ENCODE peak calls at places on chromosomes 7 and 10, in nine cellular contexts. U is HepG2, S is spleen, Q is stomach, B is breast epithelium, Y is sigmoid colon, N is suprapubic skin, M is Panc1, E is GM23338. Z is an unnamed sample. For H3K4me1 and H3K36me3, the result is how much of the 10 kb centered on the place peaks cover.

GRCh38 chr7:30654296-30655090 is 27.8 kb downstream of the CRHR2 start:
- DNase-seq in U (no peak), S (peak), Q (peak), B (no peak), Y (peak), N (no peak), M (no peak), E (no peak), Z (no peak)

GRCh38 chr10:56123247-56123646 is 237.8 kb downstream of the ZWINT start:
- DNase-seq in U (no peak), S (no peak), Q (no peak), B (no peak), Y (no peak), N (no peak), M (no peak), E (no peak), Z (no peak)

GRCh38 chr7:23471090-23471859 is 984 bp upstream of the IGF2BP3 start:
- DNase-seq in U (peak), S (peak), Q (no peak), B (no peak), Y (no peak), N (no peak), M (no peak), E (peak), Z (no peak)

GRCh38 chr10:72335394-72336258 is 19.1 kb downstream of the DNAJB12 start:
- DNase-seq in U (no peak), S (peak), Q (peak), B (no peak), Y (peak), N (no peak), M (no peak), E (no peak), Z (no peak)

GRCh38 chr7:7653568-7654187 is 13.1 kb downstream of the UMAD1 start:
- DNase-seq in U (no peak), S (no peak), Q (no peak), B (no peak), Y (no peak), N (no peak), M (no peak), E (peak), Z (no peak)

GRCh38 chr7:37193087-37193774 is 255.4 kb downstream of the ELMO1 start:
- DNase-seq in U (no peak), S (no peak), Q (no peak), B (no peak), Y (no peak), N (no peak), M (no peak), E (no peak), Z (no peak)

GRCh38 chr10:97683556-97684357 is 3.3 kb downstream of the AVPI1 start:
- DNase-seq in U (no peak), S (no peak), Q (peak), B (no peak), Y (peak), N (no peak), M (no peak), E (peak), Z (no peak)

GRCh38 chr7:119256001-119256400 is 1017.0 kb upstream of the KCND2 start:
- DNase-seq in U (no peak), S (no peak), Q (no peak), B (no peak), Y (no peak), N (no peak), M (no peak), E (no peak), Z (no peak)

GRCh38 chr10:6151087-6151977 is 51.4 kb upstream of the PFKFB3 start:
- DNase-seq in U (peak), S (peak), Q (peak), B (no peak), Y (peak), N (no peak), M (no peak), E (peak), Z (peak)

GRCh38 chr7:42292991-42293521 is 56.0 kb upstream of the GLI3 start:
- DNase-seq in U (no peak), S (no peak), Q (peak), B (peak), Y (no peak), N (no peak), M (no peak), E (no peak), Z (peak)

GRCh38 chr7:82810558-82811259 is 352.0 kb downstream of the PCLO start:
- DNase-seq in U (peak), S (no peak), Q (no peak), B (no peak), Y (no peak), N (no peak), M (peak), E (peak), Z (peak)

GRCh38 chr10:34528320-34528719 is 286.8 kb downstream of the PARD3 start:
- DNase-seq in U (peak), S (no peak), Q (no peak), B (no peak), Y (no peak), N (no peak), M (no peak), E (peak), Z (no peak)

GRCh38 chr7:111029141-111029572 is 61.8 kb upstream of the LRRN3 start:
- DNase-seq in U (peak), S (no peak), Q (no peak), B (no peak), Y (no peak), N (no peak), M (no peak), E (no peak), Z (no peak)

GRCh38 chr7:6375346-6376101 is 72.2 kb downstream of the DAGLB start:
- DNase-seq in U (no peak), S (peak), Q (no peak), B (no peak), Y (no peak), N (no peak), M (no peak), E (peak), Z (no peak)

GRCh38 chr7:20831976-20832375 is 45.3 kb upstream of the SP8 start:
- DNase-seq in U (no peak), S (no peak), Q (no peak), B (no peak), Y (no peak), N (no peak), M (no peak), E (peak), Z (no peak)

GRCh38 chr10:119973261-119973660 is 80.7 kb downstream of the SEC23IP start:
- DNase-seq in U (no peak), S (no peak), Q (no peak), B (no peak), Y (no peak), N (no peak), M (no peak), E (peak), Z (no peak)

GRCh38 chr7:50182734-50183133 is 89.7 kb upstream of the ZPBP start:
- DNase-seq in U (no peak), S (no peak), Q (no peak), B (no peak), Y (no peak), N (no peak), M (no peak), E (peak), Z (no peak)

GRCh38 chr10:33428706-33429105 is 94.2 kb upstream of the NRP1 start:
- DNase-seq in U (no peak), S (no peak), Q (no peak), B (no peak), Y (no peak), N (no peak), M (no peak), E (no peak), Z (no peak)

GRCh38 chr10:45418859-45419672 is 45.0 kb downstream of the ALOX5 start:
- DNase-seq in U (peak), S (peak), Q (peak), B (no peak), Y (peak), N (no peak), M (no peak), E (peak), Z (peak)

GRCh38 chr10:4058514-4059029 is 273.6 kb upstream of the KLF6 start:
- DNase-seq in U (no peak), S (no peak), Q (no peak), B (no peak), Y (no peak), N (no peak), M (no peak), E (no peak), Z (peak)

GRCh38 chr10:24480447-24480846 is 243.2 kb downstream of the ARHGAP21 start:
- DNase-seq in U (no peak), S (no peak), Q (no peak), B (no peak), Y (no peak), N (no peak), M (no peak), E (no peak), Z (no peak)

GRCh38 chr7:2526659-2527504 is 7.3 kb downstream of the LFNG start:
- DNase-seq in U (no peak), S (peak), Q (no peak), B (no peak), Y (no peak), N (no peak), M (no peak), E (no peak), Z (no peak)

GRCh38 chr10:113499066-113499465 is 53.8 kb upstream of the HABP2 start:
- DNase-seq in U (no peak), S (no peak), Q (no peak), B (no peak), Y (no peak), N (no peak), M (no peak), E (no peak), Z (peak)

GRCh38 chr7:129572205-129572604 is 39.3 kb upstream of the NRF1 start:
- DNase-seq in U (no peak), S (no peak), Q (no peak), B (no peak), Y (no peak), N (no peak), M (no peak), E (no peak), Z (no peak)

GRCh38 chr7:132428247-132428919 is 147.9 kb downstream of the PLXNA4 start:
- DNase-seq in U (no peak), S (peak), Q (no peak), B (no peak), Y (no peak), N (no peak), M (no peak), E (no peak), Z (no peak)

GRCh38 chr10:105149371-105149871 is 508.3 kb downstream of the SORCS3 start:
- DNase-seq in U (no peak), S (no peak), Q (no peak), B (no peak), Y (no peak), N (no peak), M (no peak), E (no peak), Z (no peak)

GRCh38 chr7:24871765-24872164 is 108.2 kb downstream of the OSBPL3 start:
- DNase-seq in U (no peak), S (no peak), Q (no peak), B (no peak), Y (no peak), N (no peak), M (no peak), E (no peak), Z (no peak)

GRCh38 chr7:75931676-75932075 is 16.7 kb downstream of the POR start:
- DNase-seq in U (no peak), S (no peak), Q (no peak), B (no peak), Y (no peak), N (no peak), M (no peak), E (no peak), Z (no peak)

GRCh38 chr7:5077740-5078139 is 32.1 kb downstream of the RBAK start:
- DNase-seq in U (no peak), S (no peak), Q (no peak), B (no peak), Y (no peak), N (no peak), M (no peak), E (no peak), Z (no peak)

GRCh38 chr10:11581213-11581612 is 30.2 kb downstream of the USP6NL start:
- DNase-seq in U (no peak), S (no peak), Q (no peak), B (no peak), Y (no peak), N (no peak), M (no peak), E (no peak), Z (no peak)

GRCh38 chr7:48154792-48155413 is 16.4 kb upstream of the ABCA13 start:
- DNase-seq in U (peak), S (no peak), Q (no peak), B (no peak), Y (no peak), N (no peak), M (peak), E (peak), Z (no peak)

GRCh38 chr7:116224492-116225098 is 14.3 kb downstream of the TES start:
- DNase-seq in U (no peak), S (no peak), Q (no peak), B (no peak), Y (no peak), N (no peak), M (no peak), E (no peak), Z (no peak)

GRCh38 chr7:116219288-116219687 is 8.9 kb downstream of the TES start:
- DNase-seq in U (no peak), S (no peak), Q (no peak), B (no peak), Y (no peak), N (no peak), M (no peak), E (no peak), Z (no peak)

GRCh38 chr7:116225860-116226259 is 15.5 kb downstream of the TES start:
- DNase-seq in U (no peak), S (no peak), Q (no peak), B (no peak), Y (no peak), N (no peak), M (no peak), E (no peak), Z (no peak)

GRCh38 chr7:116223598-116223997 is 13.3 kb downstream of the TES start:
- DNase-seq in U (no peak), S (no peak), Q (no peak), B (no peak), Y (no peak), N (no peak), M (no peak), E (no peak), Z (no peak)

DNA sequence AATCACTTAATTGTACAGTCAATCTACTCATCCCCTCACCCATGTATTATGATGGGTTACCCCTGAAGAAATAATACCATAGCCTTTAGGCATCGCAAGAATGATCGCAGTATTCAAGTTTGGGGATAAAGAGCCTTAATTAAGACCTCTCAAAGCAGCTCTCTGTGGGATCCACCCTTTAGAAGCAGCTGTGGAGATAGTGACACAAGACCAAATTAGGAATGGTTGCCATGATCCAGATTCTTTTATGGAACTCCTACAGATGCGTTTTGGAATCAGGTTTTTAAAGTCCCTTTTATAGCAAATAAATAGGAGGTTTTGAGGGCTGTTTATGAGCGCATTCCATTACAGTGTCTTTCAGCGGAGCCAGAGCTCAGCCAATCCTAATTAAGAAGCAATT is 12.2 kb downstream of the TES start:
- DNase-seq in U (no peak), S (no peak), Q (no peak), B (no peak), Y (no peak), N (no peak), M (no peak), E (no peak), Z (no peak)
- H3K4me1 ChIP-seq in U (under half), S (half or more), Q (half or more), B (under half), Y (half or more), N (under half), M (half or more), E (under half), Z (under half)

DNA sequence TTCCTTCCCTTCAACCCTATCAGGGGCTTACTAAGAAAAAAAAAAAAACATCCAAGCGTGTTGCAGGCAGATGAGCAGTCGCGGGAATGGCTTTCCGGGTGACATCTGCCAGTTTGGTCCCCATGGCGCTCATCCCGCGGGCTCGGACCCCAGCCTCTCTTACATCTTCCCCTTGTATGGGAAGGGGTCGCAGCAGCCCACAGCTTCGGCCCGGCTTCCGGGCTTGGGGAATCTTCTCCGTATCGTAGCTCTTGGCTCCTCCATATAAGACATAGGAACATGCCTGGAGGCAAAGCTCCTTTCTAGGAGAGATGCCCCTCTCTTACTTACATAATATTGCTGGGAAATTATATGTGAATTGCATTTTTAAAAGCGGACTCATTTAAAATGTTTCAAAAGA is 99.5 kb downstream of the CUX1 start:
- DNase-seq in U (no peak), S (peak), Q (no peak), B (no peak), Y (no peak), N (no peak), M (no peak), E (no peak), Z (no peak)
- TF ChIP-seq POLR2AphosphoS5 in U (no peak), S (no peak), Q (no peak), B (no peak), Y (no peak), N (no peak), M (no peak), E (no peak), Z (no peak)

DNA sequence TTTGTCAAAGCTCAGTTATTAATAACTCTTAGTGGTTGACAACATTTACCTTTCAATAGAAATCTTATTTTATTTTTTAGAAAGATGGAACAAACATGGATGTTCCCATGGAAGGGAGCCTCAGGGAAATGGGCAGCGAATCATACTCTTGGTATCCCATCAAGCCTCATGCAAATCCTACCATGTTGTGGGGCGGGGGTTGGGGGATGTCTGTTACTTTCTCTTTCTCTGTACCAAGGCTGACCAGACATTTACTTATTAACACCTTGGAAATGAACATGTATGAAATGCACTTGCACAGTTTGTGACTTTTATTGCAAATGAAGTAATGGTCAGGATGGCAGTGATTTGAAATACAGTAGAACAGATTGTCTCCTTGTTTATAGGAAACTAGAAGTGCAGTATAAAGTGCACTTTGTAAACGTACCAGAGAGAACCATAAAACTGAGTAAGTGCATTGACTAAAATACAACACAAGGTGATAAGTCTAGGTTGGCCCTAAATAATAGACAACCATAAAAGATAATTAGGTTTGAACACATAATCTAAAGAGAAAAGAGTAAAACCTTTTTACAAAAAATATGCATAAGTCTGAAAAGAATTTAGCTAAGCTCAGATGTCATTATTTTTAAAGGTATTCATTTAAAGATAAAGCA is 32.4 kb downstream of the SEMA3D start:
- DNase-seq in U (no peak), S (no peak), Q (no peak), B (no peak), Y (no peak), N (no peak), M (no peak), E (no peak), Z (no peak)
- H3K36me3 ChIP-seq in U (under half), S (under half), Q (under half), B (under half), Y (under half), N (under half), M (under half), E (under half), Z (under half)

GRCh38 chr7:47095906-47096305 is 486.0 kb downstream of the TNS3 start:
- DNase-seq in U (no peak), S (no peak), Q (no peak), B (no peak), Y (no peak), N (no peak), M (no peak), E (no peak), Z (no peak)
- H3K4me1 ChIP-seq in U (under half), S (under half), Q (under half), B (under half), Y (under half), N (under half), M (under half), E (under half), Z (under half)

GRCh38 chr7:155510975-155511595 is 35.3 kb downstream of the CNPY1 start:
- DNase-seq in U (no peak), S (no peak), Q (no peak), B (no peak), Y (no peak), N (no peak), M (no peak), E (peak), Z (no peak)
- TF ChIP-seq POLR2AphosphoS5 in U (no peak), S (no peak), Q (no peak), B (no peak), Y (no peak), N (no peak), M (no peak), E (no peak), Z (no peak)

DNA sequence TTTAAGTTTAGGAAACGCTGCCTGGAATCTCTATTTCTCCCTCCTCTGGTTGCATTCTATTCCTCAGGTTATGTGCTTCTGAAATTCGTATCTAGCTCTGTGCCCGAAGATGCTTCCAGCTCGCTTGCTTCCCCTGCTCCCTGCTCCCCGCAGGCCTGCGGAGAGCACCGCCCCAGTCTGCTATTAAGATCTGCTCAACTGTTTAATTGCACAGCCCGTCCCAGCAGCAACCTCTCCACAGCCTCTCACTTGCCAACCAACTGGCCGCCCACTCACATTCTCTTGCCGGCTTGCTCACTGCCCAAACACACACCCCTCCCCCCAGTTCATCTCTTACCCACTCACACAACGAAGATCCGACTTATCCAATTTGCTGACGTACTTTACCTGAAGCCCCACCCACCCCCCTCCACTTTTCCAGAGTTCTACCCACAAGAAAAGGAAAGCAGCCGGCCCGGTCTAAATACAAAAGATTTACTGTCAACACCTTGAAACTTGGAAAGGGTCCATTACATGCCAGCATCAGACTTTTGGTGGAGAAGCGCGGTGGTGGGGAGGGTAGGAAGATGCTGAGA is 167.3 kb upstream of the KLF14 start:
- DNase-seq in U (no peak), S (no peak), Q (peak), B (peak), Y (peak), N (no peak), M (peak), E (no peak), Z (peak)
- H3K36me3 ChIP-seq in U (under half), S (half or more), Q (under half), B (under half), Y (under half), N (under half), M (under half), E (under half), Z (under half)